ENCODE peak calls at places on chromosomes 12 and 14, in eight cellular contexts. One of them, this sample, is unnamed.

GRCh38 chr14:57871487-57872080 is 5.7 kb upstream of the SLC35F4 start:
- DNase-seq in PC-3: peak; percentile 93
- DNase-seq in Peyer's patch: no peak
- DNase-seq in esophagus squamous epithelium: no peak
- DNase-seq in neuronal stem cell: peak; percentile 32
- DNase-seq in testis: peak; percentile 43
- DNase-seq in uterus: no peak
- DNase-seq in tibial artery: no peak
- DNase-seq in this sample: no peak

GRCh38 chr12:92360543-92360942 is 214.9 kb upstream of the BTG1 start:
- DNase-seq in PC-3: no peak
- DNase-seq in Peyer's patch: no peak
- DNase-seq in esophagus squamous epithelium: no peak
- DNase-seq in neuronal stem cell: no peak
- DNase-seq in testis: no peak
- DNase-seq in uterus: no peak
- DNase-seq in tibial artery: no peak
- DNase-seq in this sample: no peak

GRCh38 chr12:131102493-131102931 is 148.8 kb downstream of the ADGRD1 start:
- DNase-seq in PC-3: no peak
- DNase-seq in Peyer's patch: no peak
- DNase-seq in esophagus squamous epithelium: no peak
- DNase-seq in neuronal stem cell: no peak
- DNase-seq in testis: peak; percentile 2
- DNase-seq in uterus: no peak
- DNase-seq in tibial artery: peak; percentile 55
- DNase-seq in this sample: no peak

GRCh38 chr12:124827588-124828184 is 36.0 kb downstream of the SCARB1 start:
- DNase-seq in PC-3: peak; percentile 51
- DNase-seq in Peyer's patch: peak; percentile 73
- DNase-seq in esophagus squamous epithelium: no peak
- DNase-seq in neuronal stem cell: no peak
- DNase-seq in testis: no peak
- DNase-seq in uterus: no peak
- DNase-seq in tibial artery: no peak
- DNase-seq in this sample: no peak

GRCh38 chr12:56590237-56590830 is 39.8 kb downstream of the BAZ2A start:
- DNase-seq in PC-3: peak; percentile 59
- DNase-seq in Peyer's patch: no peak
- DNase-seq in esophagus squamous epithelium: no peak
- DNase-seq in neuronal stem cell: no peak
- DNase-seq in testis: peak; percentile 43
- DNase-seq in uterus: no peak
- DNase-seq in tibial artery: no peak
- DNase-seq in this sample: no peak

GRCh38 chr14:99176156-99176945 is 95.6 kb downstream of the BCL11B start:
- DNase-seq in PC-3: no peak
- DNase-seq in Peyer's patch: peak; percentile 41
- DNase-seq in esophagus squamous epithelium: no peak
- DNase-seq in neuronal stem cell: no peak
- DNase-seq in testis: no peak
- DNase-seq in uterus: no peak
- DNase-seq in tibial artery: no peak
- DNase-seq in this sample: no peak

GRCh38 chr14:68649461-68650189 is 143.2 kb downstream of the ZFP36L1 start:
- DNase-seq in PC-3: no peak
- DNase-seq in Peyer's patch: no peak
- DNase-seq in esophagus squamous epithelium: no peak
- DNase-seq in neuronal stem cell: no peak
- DNase-seq in testis: no peak
- DNase-seq in uterus: no peak
- DNase-seq in tibial artery: peak; percentile 31
- DNase-seq in this sample: no peak

GRCh38 chr14:55116246-55117030 is 12.6 kb upstream of the LGALS3 start:
- DNase-seq in PC-3: no peak
- DNase-seq in Peyer's patch: peak; percentile 72
- DNase-seq in esophagus squamous epithelium: no peak
- DNase-seq in neuronal stem cell: no peak
- DNase-seq in testis: no peak
- DNase-seq in uterus: no peak
- DNase-seq in tibial artery: no peak
- DNase-seq in this sample: no peak

GRCh38 chr14:65142429-65142828 is 40.1 kb upstream of the MAX start:
- DNase-seq in PC-3: no peak
- DNase-seq in Peyer's patch: no peak
- DNase-seq in esophagus squamous epithelium: no peak
- DNase-seq in neuronal stem cell: no peak
- DNase-seq in testis: no peak
- DNase-seq in uterus: no peak
- DNase-seq in tibial artery: no peak
- DNase-seq in this sample: no peak

GRCh38 chr14:68691031-68691864 is 101.6 kb downstream of the ZFP36L1 start:
- DNase-seq in PC-3: no peak
- DNase-seq in Peyer's patch: peak; percentile 40
- DNase-seq in esophagus squamous epithelium: no peak
- DNase-seq in neuronal stem cell: peak; percentile 79
- DNase-seq in testis: peak; percentile 59
- DNase-seq in uterus: peak; percentile 37
- DNase-seq in tibial artery: peak; percentile 54
- DNase-seq in this sample: no peak

GRCh38 chr12:7075518-7075917 is 15.0 kb downstream of the C1S start:
- DNase-seq in PC-3: no peak
- DNase-seq in Peyer's patch: no peak
- DNase-seq in esophagus squamous epithelium: no peak
- DNase-seq in neuronal stem cell: no peak
- DNase-seq in testis: no peak
- DNase-seq in uterus: no peak
- DNase-seq in tibial artery: no peak
- DNase-seq in this sample: no peak

GRCh38 chr14:30608533-30609006 is 13.5 kb upstream of the SCFD1 start:
- DNase-seq in PC-3: peak; percentile 51
- DNase-seq in Peyer's patch: peak; percentile 72
- DNase-seq in esophagus squamous epithelium: no peak
- DNase-seq in neuronal stem cell: no peak
- DNase-seq in testis: no peak
- DNase-seq in uterus: no peak
- DNase-seq in tibial artery: no peak
- DNase-seq in this sample: no peak

GRCh38 chr12:46154221-46154975 is 114.4 kb downstream of the SLC38A1 start:
- DNase-seq in PC-3: peak; percentile 93
- DNase-seq in Peyer's patch: no peak
- DNase-seq in esophagus squamous epithelium: no peak
- DNase-seq in neuronal stem cell: no peak
- DNase-seq in testis: no peak
- DNase-seq in uterus: no peak
- DNase-seq in tibial artery: no peak
- DNase-seq in this sample: no peak

GRCh38 chr14:63713765-63714164 is 14.1 kb downstream of the SGPP1 start:
- DNase-seq in PC-3: peak; percentile 76
- DNase-seq in Peyer's patch: no peak
- DNase-seq in esophagus squamous epithelium: no peak
- DNase-seq in neuronal stem cell: no peak
- DNase-seq in testis: no peak
- DNase-seq in uterus: no peak
- DNase-seq in tibial artery: no peak
- DNase-seq in this sample: no peak

GRCh38 chr14:51849095-51849494 is 11.3 kb upstream of the GNG2 start:
- DNase-seq in PC-3: peak; percentile 52
- DNase-seq in Peyer's patch: no peak
- DNase-seq in esophagus squamous epithelium: no peak
- DNase-seq in neuronal stem cell: no peak
- DNase-seq in testis: no peak
- DNase-seq in uterus: no peak
- DNase-seq in tibial artery: no peak
- DNase-seq in this sample: no peak

GRCh38 chr12:26195250-26195640 is at the start of gene SSPN:
- DNase-seq in PC-3: peak; percentile 54
- DNase-seq in Peyer's patch: peak; percentile 63
- DNase-seq in esophagus squamous epithelium: peak; percentile 7
- DNase-seq in neuronal stem cell: peak; percentile 12
- DNase-seq in testis: peak; percentile 86
- DNase-seq in uterus: peak; percentile 74
- DNase-seq in tibial artery: peak; percentile 90
- DNase-seq in this sample: no peak

GRCh38 chr14:47674148-47674545 is 1.3 kb downstream of the MDGA2 start:
- DNase-seq in PC-3: no peak
- DNase-seq in Peyer's patch: no peak
- DNase-seq in esophagus squamous epithelium: no peak
- DNase-seq in neuronal stem cell: no peak
- DNase-seq in testis: no peak
- DNase-seq in uterus: no peak
- DNase-seq in tibial artery: no peak
- DNase-seq in this sample: no peak

GRCh38 chr12:7178481-7178880 is 11.0 kb upstream of the PEX5 start:
- DNase-seq in PC-3: no peak
- DNase-seq in Peyer's patch: no peak
- DNase-seq in esophagus squamous epithelium: no peak
- DNase-seq in neuronal stem cell: no peak
- DNase-seq in testis: no peak
- DNase-seq in uterus: no peak
- DNase-seq in tibial artery: no peak
- DNase-seq in this sample: no peak

GRCh38 chr12:123571343-123571813 is 13.0 kb upstream of the TMED2 start:
- DNase-seq in PC-3: peak; percentile 35
- DNase-seq in Peyer's patch: peak; percentile 58
- DNase-seq in esophagus squamous epithelium: no peak
- DNase-seq in neuronal stem cell: no peak
- DNase-seq in testis: peak; percentile 32
- DNase-seq in uterus: peak; percentile 76
- DNase-seq in tibial artery: peak; percentile 75
- DNase-seq in this sample: no peak

GRCh38 chr14:65686761-65687160 is 274.2 kb downstream of the FUT8 start:
- DNase-seq in PC-3: peak; percentile 18
- DNase-seq in Peyer's patch: no peak
- DNase-seq in esophagus squamous epithelium: no peak
- DNase-seq in neuronal stem cell: no peak
- DNase-seq in testis: no peak
- DNase-seq in uterus: no peak
- DNase-seq in tibial artery: no peak
- DNase-seq in this sample: no peak

GRCh38 chr12:79275631-79276030 is 411.1 kb downstream of the SYT1 start:
- DNase-seq in PC-3: no peak
- DNase-seq in Peyer's patch: no peak
- DNase-seq in esophagus squamous epithelium: no peak
- DNase-seq in neuronal stem cell: no peak
- DNase-seq in testis: no peak
- DNase-seq in uterus: no peak
- DNase-seq in tibial artery: no peak
- DNase-seq in this sample: no peak

DNA sequence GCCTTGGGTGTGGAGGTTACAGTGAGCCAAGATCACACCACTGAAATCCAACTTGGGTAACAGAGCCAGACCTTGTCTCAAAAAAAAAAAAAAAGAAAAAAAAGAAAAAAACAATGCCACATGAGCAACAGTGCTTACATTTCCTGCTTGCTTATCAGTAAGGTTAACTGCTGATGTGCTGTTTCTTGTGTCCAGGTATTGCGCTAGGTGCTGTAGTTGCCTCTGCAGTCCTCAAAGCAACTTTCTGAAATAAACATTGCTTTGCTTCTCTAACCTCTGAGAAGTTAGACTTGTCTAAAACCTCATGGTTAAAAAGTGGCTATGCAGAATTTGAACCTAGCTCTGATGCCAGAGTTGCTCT is 24.7 kb downstream of the RNF34 start:
- DNase-seq in PC-3: no peak
- DNase-seq in Peyer's patch: no peak
- DNase-seq in esophagus squamous epithelium: no peak
- DNase-seq in neuronal stem cell: no peak
- DNase-seq in testis: no peak
- DNase-seq in uterus: no peak
- DNase-seq in tibial artery: no peak
- DNase-seq in this sample: no peak
- H3K27ac ChIP-seq in PC-3: no peak overlapping the region
- H3K27ac ChIP-seq in Peyer's patch: no peak overlapping the region
- H3K27ac ChIP-seq in esophagus squamous epithelium: no peak overlapping the region
- H3K27ac ChIP-seq in neuronal stem cell: no peak overlapping the region
- H3K27ac ChIP-seq in testis: no peak overlapping the region
- H3K27ac ChIP-seq in uterus: no peak overlapping the region
- H3K27ac ChIP-seq in tibial artery: no peak overlapping the region
- H3K27ac ChIP-seq in this sample: no peak overlapping the region

DNA sequence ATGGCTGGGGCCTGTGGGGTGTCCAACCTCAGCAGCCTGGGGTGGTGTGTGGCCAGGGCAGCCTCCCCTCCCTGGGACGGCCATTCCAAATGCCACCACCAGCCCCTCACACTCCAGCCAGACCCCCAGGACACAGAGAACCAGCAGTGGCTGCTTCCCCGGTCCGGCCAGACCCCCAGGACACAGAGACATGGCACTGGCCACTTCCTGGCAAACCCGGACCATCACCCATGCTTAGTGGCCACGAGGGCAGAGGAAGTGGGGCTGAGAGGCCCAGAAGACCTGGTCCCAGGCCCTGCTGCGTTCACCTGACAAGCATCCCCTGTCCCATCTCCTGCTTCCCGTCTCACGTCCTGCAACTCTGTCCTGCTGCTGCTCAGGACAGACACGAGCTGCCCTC is 26.7 kb downstream of the BEGAIN start:
- DNase-seq in PC-3: no peak
- DNase-seq in Peyer's patch: no peak
- DNase-seq in esophagus squamous epithelium: no peak
- DNase-seq in neuronal stem cell: no peak
- DNase-seq in testis: no peak
- DNase-seq in uterus: no peak
- DNase-seq in tibial artery: no peak
- DNase-seq in this sample: no peak
- H3K27me3 ChIP-seq in PC-3: no peaks in the 10 kb centered on the region
- H3K27me3 ChIP-seq in Peyer's patch: no peaks in the 10 kb centered on the region
- H3K27me3 ChIP-seq in esophagus squamous epithelium: no peaks in the 10 kb centered on the region
- H3K27me3 ChIP-seq in neuronal stem cell: peaks cover 75% of the 10 kb centered on the region
- H3K27me3 ChIP-seq in testis: no peaks in the 10 kb centered on the region
- H3K27me3 ChIP-seq in uterus: no peaks in the 10 kb centered on the region
- H3K27me3 ChIP-seq in tibial artery: peaks cover 53% of the 10 kb centered on the region
- H3K27me3 ChIP-seq in this sample: no peaks in the 10 kb centered on the region

DNA sequence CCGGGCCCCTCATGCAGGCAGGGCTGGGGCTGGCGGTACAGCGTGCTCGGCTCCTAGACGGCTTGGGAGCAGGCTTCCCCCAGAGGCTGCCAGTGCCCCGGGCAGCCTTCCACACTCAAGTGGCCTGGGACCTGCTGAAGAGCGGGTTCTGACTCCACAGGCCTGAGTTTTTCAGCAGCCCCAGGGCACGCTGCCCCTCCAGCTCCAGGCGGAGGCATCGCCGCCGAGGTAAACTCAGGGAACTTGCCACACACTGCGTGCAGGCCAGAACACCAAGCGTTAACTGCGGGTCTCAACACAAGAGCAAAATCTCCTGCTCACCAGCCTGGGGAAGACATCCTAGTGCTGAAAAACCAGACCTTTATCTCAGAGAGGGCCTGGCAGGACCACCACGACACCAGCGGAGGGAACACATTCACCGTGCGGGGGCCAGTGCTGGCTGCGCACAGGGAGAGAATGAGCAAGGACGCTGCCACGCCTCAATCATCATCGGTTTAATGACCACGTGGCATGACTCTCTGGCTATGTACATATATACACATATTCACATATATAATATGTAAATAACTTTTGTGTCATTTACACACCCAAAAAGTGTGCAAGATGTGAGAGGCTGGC is 21.3 kb downstream of the PSMC1 start:
- DNase-seq in PC-3: no peak
- DNase-seq in Peyer's patch: no peak
- DNase-seq in esophagus squamous epithelium: no peak
- DNase-seq in neuronal stem cell: no peak
- DNase-seq in testis: peak; percentile 13
- DNase-seq in uterus: no peak
- DNase-seq in tibial artery: no peak
- DNase-seq in this sample: no peak
- H3K27ac ChIP-seq in PC-3: no peak overlapping the region
- H3K27ac ChIP-seq in Peyer's patch: no peak overlapping the region
- H3K27ac ChIP-seq in esophagus squamous epithelium: no peak overlapping the region
- H3K27ac ChIP-seq in neuronal stem cell: no peak overlapping the region
- H3K27ac ChIP-seq in testis: no peak overlapping the region
- H3K27ac ChIP-seq in uterus: no peak overlapping the region
- H3K27ac ChIP-seq in tibial artery: no peak overlapping the region
- H3K27ac ChIP-seq in this sample: no peak overlapping the region

GRCh38 chr12:54206807-54207206 is 18.0 kb upstream of the SMUG1 start:
- DNase-seq in PC-3: no peak
- DNase-seq in Peyer's patch: no peak
- DNase-seq in esophagus squamous epithelium: no peak
- DNase-seq in neuronal stem cell: no peak
- DNase-seq in testis: no peak
- DNase-seq in uterus: no peak
- DNase-seq in tibial artery: no peak
- DNase-seq in this sample: no peak
- H3K27me3 ChIP-seq in PC-3: no peaks in the 10 kb centered on the region
- H3K27me3 ChIP-seq in Peyer's patch: no peaks in the 10 kb centered on the region
- H3K27me3 ChIP-seq in esophagus squamous epithelium: no peaks in the 10 kb centered on the region
- H3K27me3 ChIP-seq in neuronal stem cell: peaks cover 74% of the 10 kb centered on the region
- H3K27me3 ChIP-seq in testis: no peaks in the 10 kb centered on the region
- H3K27me3 ChIP-seq in uterus: peaks cover 6% of the 10 kb centered on the region
- H3K27me3 ChIP-seq in tibial artery: peaks cover 13% of the 10 kb centered on the region
- H3K27me3 ChIP-seq in this sample: peaks cover 19% of the 10 kb centered on the region